ENCODE peak calls at places on chromosomes 3 and 15, in nine cellular contexts. E is CD4-positive, CD25-positive, alpha-beta regulatory T cell; Z is stimulated activated CD4-positive, alpha-beta T cell treated with anti-CD3 and anti-CD28 coated beads, TNF-alpha, amount 100 ng/mL, for 4 hours; M is lower leg skin; Y is left cardiac atrium; G is foreskin fibroblast; F is activated CD4-positive, alpha-beta T cell treated with anti-CD3 and anti-CD28 coated beads, Interleukin-2, amount 50 U/mL, for 24 hours; I is DMS153; S is AG04449. H is an unnamed sample.

GRCh38 chr3:197756704-197757103 is 7.0 kb downstream of the FYTTD1 start:
- DNase-seq in E (no peak), Z (no peak), M (no peak), Y (no peak), G (no peak), F (no peak), I (no peak), S (no peak), H (no peak)

GRCh38 chr3:98593046-98593936 is at the start of gene CPOX:
- DNase-seq in E (peak; percentile 74), Z (peak; percentile 72), M (peak; percentile 97), Y (peak; percentile 94), G (peak; percentile 96), F (peak; percentile 66), I (peak; percentile 84), S (peak; percentile 45), H (peak; percentile 62)

GRCh38 chr3:173614528-173614927 is 217.0 kb downstream of the NLGN1 start:
- DNase-seq in E (no peak), Z (no peak), M (no peak), Y (no peak), G (no peak), F (no peak), I (no peak), S (no peak), H (no peak)

GRCh38 chr3:100033184-100033583 is 81.1 kb downstream of the FILIP1L start:
- DNase-seq in E (no peak), Z (no peak), M (no peak), Y (no peak), G (no peak), F (no peak), I (no peak), S (peak; percentile 82), H (no peak)

GRCh38 chr15:57031605-57032004 is 113.2 kb downstream of the TCF12 start:
- DNase-seq in E (no peak), Z (no peak), M (no peak), Y (no peak), G (peak; percentile 53), F (no peak), I (no peak), S (no peak), H (no peak)

GRCh38 chr15:39543651-39544050 is 37.2 kb upstream of the THBS1 start:
- DNase-seq in E (no peak), Z (no peak), M (no peak), Y (no peak), G (no peak), F (no peak), I (no peak), S (no peak), H (no peak)

GRCh38 chr15:68278345-68279217 is 1.0 kb downstream of the FEM1B start:
- DNase-seq in E (peak; percentile 12), Z (no peak), M (peak; percentile 90), Y (peak; percentile 38), G (peak; percentile 37), F (no peak), I (no peak), S (no peak), H (no peak)

GRCh38 chr15:45790325-45790943 is 155.6 kb downstream of the SQOR start:
- DNase-seq in E (no peak), Z (no peak), M (no peak), Y (no peak), G (peak; percentile 30), F (no peak), I (no peak), S (no peak), H (no peak)

GRCh38 chr3:120636790-120637401 is 40.8 kb downstream of the NDUFB4 start:
- DNase-seq in E (no peak), Z (no peak), M (no peak), Y (no peak), G (no peak), F (no peak), I (peak; percentile 17), S (no peak), H (no peak)

GRCh38 chr15:85997618-85998017 is 82.1 kb upstream of the AGBL1 start:
- DNase-seq in E (no peak), Z (no peak), M (no peak), Y (no peak), G (no peak), F (no peak), I (peak; percentile 16), S (no peak), H (no peak)

GRCh38 chr15:62344806-62345539 is 179.9 kb upstream of the C2CD4B start:
- DNase-seq in E (peak; percentile 50), Z (peak; percentile 13), M (no peak), Y (no peak), G (peak; percentile 59), F (peak; percentile 4), I (no peak), S (no peak), H (peak; percentile 68)